ENCODE peak calls at places on chromosomes 4 and X, in nine cellular contexts. V is H54; J is Right ventricle myocardium superior; I is activated naive CD4-positive, alpha-beta T cell treated with Interleukin-2 at 50 U/mL for 16 hours; G is left ventricle myocardium inferior; Q is natural killer cell treated with Interleukin-12 subunit alpha and Interleukin-12 subunit beta and Interleukin-15 and Interleukin-18, amount 100 ng/mL, for 72 hours; A is GM12891; B is cardiac fibroblast; Y is Ammon's horn. N is an unnamed sample.

GRCh38 chr4:81424336-81424735 is 47.4 kb downstream of the RASGEF1B start:
- DNase-seq in J (no peak), A (no peak), Y (no peak), Q (no peak), G (no peak), B (no peak), V (no peak), I (no peak), N (no peak)

GRCh38 chrX:8743126-8743732 is 11.3 kb upstream of the ANOS1 start:
- DNase-seq in V (no peak), Y (no peak), J (no peak), B (peak; percentile 43), Q (no peak), I (peak; percentile 57), G (no peak), A (no peak), N (peak; percentile 69)

GRCh38 chrX:27807690-27808089 is at the start of gene MAGEB10:
- DNase-seq in Y (no peak), V (no peak), A (no peak), B (no peak), J (no peak), Q (no peak), I (no peak), G (no peak), N (no peak)

GRCh38 chr4:187550256-187550950 is 445.2 kb upstream of the ZFP42 start:
- DNase-seq in Q (no peak), I (no peak), A (no peak), Y (no peak), J (no peak), B (no peak), V (no peak), G (no peak), N (no peak)

GRCh38 chr4:48902266-48902665 is 4.3 kb downstream of the OCIAD2 start:
- DNase-seq in V (peak; percentile 16), Y (no peak), G (no peak), Q (no peak), B (peak; percentile 22), A (no peak), J (no peak), I (no peak), N (no peak)

GRCh38 chr4:173934201-173934600 is 349.3 kb downstream of the FBXO8 start:
- DNase-seq in G (no peak), J (no peak), I (no peak), Q (no peak), A (no peak), Y (no peak), B (peak; percentile 47), V (no peak), N (no peak)

GRCh38 chr4:121408-122084 is 2.8 kb upstream of the ZNF718 start:
- DNase-seq in B (no peak), Y (no peak), A (no peak), G (no peak), J (no peak), V (no peak), I (no peak), Q (peak; percentile 87), N (no peak)

GRCh38 chr4:111602848-111603247 is 542.4 kb upstream of the FAM241A start:
- DNase-seq in Q (no peak), G (no peak), V (no peak), J (no peak), A (no peak), Y (no peak), B (peak; percentile 19), I (no peak), N (peak; percentile 26)

GRCh38 chr4:27789768-27790167 is 929.1 kb downstream of the STIM2 start:
- DNase-seq in G (no peak), Y (no peak), I (no peak), J (no peak), Q (no peak), A (no peak), B (no peak), V (no peak), N (no peak)

GRCh38 chr4:89039735-89040338 is 17.1 kb downstream of the FAM13A start:
- DNase-seq in B (no peak), Y (no peak), Q (no peak), G (no peak), V (no peak), J (no peak), A (no peak), I (no peak), N (no peak)

GRCh38 chrX:50973199-50973598 is 62.7 kb downstream of the BMP15 start:
- DNase-seq in V (no peak), B (no peak), Q (no peak), A (no peak), G (no peak), J (no peak), I (no peak), Y (no peak), N (no peak)

GRCh38 chr4:108725457-108725856 is 37.4 kb downstream of the ETNPPL start:
- DNase-seq in A (no peak), V (no peak), J (no peak), G (no peak), Q (no peak), B (no peak), Y (no peak), I (no peak), N (no peak)

GRCh38 chr4:60396680-60397079 is 803.4 kb upstream of the ADGRL3 start:
- DNase-seq in Y (no peak), G (no peak), J (no peak), I (no peak), A (no peak), B (no peak), V (no peak), Q (no peak), N (no peak)

GRCh38 chr4:147247577-147247976 is 233.3 kb upstream of the EDNRA start:
- DNase-seq in I (no peak), Q (no peak), A (no peak), J (no peak), B (no peak), V (no peak), Y (no peak), G (no peak), N (no peak)

GRCh38 chrX:78063687-78064086 is 40.4 kb upstream of the PGK1 start:
- DNase-seq in A (no peak), Q (no peak), B (no peak), Y (no peak), G (no peak), J (no peak), I (no peak), V (no peak), N (no peak)

GRCh38 chrX:51456814-51457213 is 39.6 kb downstream of the NUDT11 start:
- DNase-seq in Q (no peak), A (no peak), Y (no peak), J (no peak), B (peak; percentile 0), I (no peak), V (no peak), G (no peak), N (no peak)

GRCh38 chrX:25156323-25156722 is 140.6 kb upstream of the ARX start:
- DNase-seq in Q (no peak), G (no peak), Y (no peak), I (no peak), J (no peak), A (no peak), B (no peak), V (no peak), N (no peak)